ENCODE peak calls at places on chromosomes 13 and 19, in four cellular contexts. A is K562, B is HepG2, U is GM12878. D is an unnamed sample.

GRCh38 chr13:73061478-73062275 is 2.9 kb downstream of the KLF5 start:
- DNase-seq in A (no peak), B (no peak), U (no peak), D (no peak)

GRCh38 chr19:1324792-1325567 is 39.3 kb downstream of the EFNA2 start:
- DNase-seq in A (peak; percentile 80), B (peak; percentile 82), U (no peak), D (peak; percentile 72)

GRCh38 chr19:34225659-34226015 is 28.7 kb upstream of the GARRE1 start:
- DNase-seq in A (no peak), B (no peak), U (no peak), D (no peak)

GRCh38 chr19:54415208-54415900 is at the start of gene TTYH1:
- DNase-seq in A (peak; percentile 69), B (no peak), U (no peak), D (peak; percentile 85)

GRCh38 chr19:35055715-35056179 is 14.2 kb downstream of the HPN start:
- DNase-seq in A (peak; percentile 46), B (no peak), U (no peak), D (no peak)

GRCh38 chr19:6539514-6539913 is 8.7 kb downstream of the TNFSF9 start:
- DNase-seq in A (no peak), B (no peak), U (no peak), D (no peak)

GRCh38 chr19:55585658-55586339 is 5.2 kb upstream of the ZNF579 start:
- DNase-seq in A (no peak), B (peak; percentile 76), U (no peak), D (no peak)

GRCh38 chr13:42071667-42072419 is 23.4 kb downstream of the DGKH start:
- DNase-seq in A (peak; percentile 14), B (no peak), U (no peak), D (no peak)

GRCh38 chr13:76667551-76667950 is 218.7 kb downstream of the KCTD12 start:
- DNase-seq in A (no peak), B (no peak), U (no peak), D (no peak)

GRCh38 chr13:35785563-35786327 is 309.3 kb upstream of the MAB21L1 start:
- DNase-seq in A (no peak), B (no peak), U (no peak), D (no peak)

GRCh38 chr19:33280351-33280921 is 21.9 kb downstream of the CEBPA start:
- DNase-seq in A (no peak), B (no peak), U (peak; percentile 86), D (no peak)

GRCh38 chr13:73223372-73223781 is 164.6 kb downstream of the KLF5 start:
- DNase-seq in A (no peak), B (no peak), U (peak; percentile 34), D (no peak)

GRCh38 chr19:32351807-32352630 is 6.6 kb downstream of the ZNF507 start:
- DNase-seq in A (no peak), B (no peak), U (no peak), D (no peak)

GRCh38 chr13:32846020-32846451 is 170.2 kb upstream of the KL start:
- DNase-seq in A (no peak), B (no peak), U (no peak), D (no peak)

GRCh38 chr19:36258028-36258875 is 43.3 kb downstream of the ZNF146 start:
- DNase-seq in A (no peak), B (no peak), U (no peak), D (no peak)

GRCh38 chr19:19502281-19502680 is 13.1 kb downstream of the TSSK6 start:
- DNase-seq in A (no peak), B (no peak), U (no peak), D (no peak)

GRCh38 chr19:40721936-40722661 is 5.2 kb downstream of the ITPKC start:
- DNase-seq in A (no peak), B (no peak), U (no peak), D (no peak)

GRCh38 chr13:105925496-105925895 is 610.0 kb downstream of the EFNB2 start:
- DNase-seq in A (no peak), B (no peak), U (no peak), D (no peak)

GRCh38 chr13:37715606-37716015 is 117.0 kb upstream of the POSTN start:
- DNase-seq in A (no peak), B (no peak), U (no peak), D (no peak)

GRCh38 chr19:3193256-3194062 is 7.7 kb downstream of the NCLN start:
- DNase-seq in A (peak; percentile 53), B (no peak), U (no peak), D (no peak)

GRCh38 chr13:114124921-114125320 is 7.5 kb downstream of the RASA3 start:
- DNase-seq in A (no peak), B (no peak), U (no peak), D (no peak)

GRCh38 chr19:3363841-3364500 is 2.4 kb upstream of the NFIC start:
- DNase-seq in A (no peak), B (no peak), U (no peak), D (no peak)

GRCh38 chr13:39957868-39958676 is 302.6 kb downstream of the COG6 start:
- DNase-seq in A (no peak), B (no peak), U (no peak), D (no peak)

GRCh38 chr19:29247051-29247450 is 34.1 kb upstream of the UQCRFS1 start:
- DNase-seq in A (no peak), B (no peak), U (no peak), D (no peak)

GRCh38 chr19:29248332-29248844 is 35.4 kb upstream of the UQCRFS1 start:
- DNase-seq in A (no peak), B (no peak), U (no peak), D (no peak)

GRCh38 chr19:29247912-29248311 is 35.0 kb upstream of the UQCRFS1 start:
- DNase-seq in A (no peak), B (no peak), U (no peak), D (no peak)

GRCh38 chr19:29241324-29241723 is 28.4 kb upstream of the UQCRFS1 start:
- DNase-seq in A (no peak), B (no peak), U (no peak), D (no peak)

GRCh38 chr19:29245221-29245620 is 32.3 kb upstream of the UQCRFS1 start:
- DNase-seq in A (no peak), B (no peak), U (no peak), D (no peak)
- TF ChIP-seq SP1 in A (no peak), B (no peak), U (no peak), D (no peak)

DNA sequence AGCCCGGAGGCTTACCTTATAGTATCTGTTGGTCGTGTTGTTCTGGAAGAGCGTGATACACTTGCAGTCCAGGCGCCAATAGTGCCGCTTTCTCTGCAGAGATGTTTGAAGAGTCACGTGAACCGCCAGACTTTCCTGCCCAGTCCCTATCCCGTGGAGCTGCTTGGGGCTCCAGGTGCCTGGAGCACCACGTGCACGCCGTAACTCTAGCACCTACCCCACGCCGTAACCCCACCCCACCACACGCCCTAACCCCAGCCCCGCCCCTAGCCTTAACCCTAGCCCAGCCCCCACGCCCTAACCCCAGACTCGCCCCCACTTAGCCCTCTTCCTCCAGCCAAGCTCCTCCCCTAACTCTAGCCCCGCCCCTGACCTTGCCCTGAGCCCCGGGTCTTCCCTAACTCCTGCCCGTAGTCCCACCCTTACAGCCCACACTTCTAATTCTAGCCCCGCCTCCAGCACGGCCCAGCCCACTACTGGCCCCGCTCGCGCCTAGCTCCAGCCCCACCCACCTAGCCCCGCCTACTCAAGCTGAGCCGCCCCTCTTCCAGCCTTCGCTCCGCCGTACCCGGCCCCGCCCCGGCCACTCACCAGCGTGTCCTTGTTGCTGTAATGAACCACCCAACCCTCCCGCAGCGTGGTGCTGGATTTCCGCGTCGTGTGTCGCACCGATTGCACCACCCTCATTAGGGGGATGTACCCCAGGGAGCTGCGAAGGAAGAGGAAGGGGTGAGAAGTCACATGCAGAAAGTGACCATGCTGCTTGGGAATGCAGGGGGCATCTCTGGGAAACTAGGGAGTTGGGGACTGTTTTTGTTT is 19.6 kb downstream of the PRKD2 start:
- DNase-seq in A (peak; percentile 100), B (no peak), U (no peak), D (peak; percentile 98)
- TF ChIP-seq FOXM1 in A (no peak), B (no peak), U (no peak), D (no peak)

DNA sequence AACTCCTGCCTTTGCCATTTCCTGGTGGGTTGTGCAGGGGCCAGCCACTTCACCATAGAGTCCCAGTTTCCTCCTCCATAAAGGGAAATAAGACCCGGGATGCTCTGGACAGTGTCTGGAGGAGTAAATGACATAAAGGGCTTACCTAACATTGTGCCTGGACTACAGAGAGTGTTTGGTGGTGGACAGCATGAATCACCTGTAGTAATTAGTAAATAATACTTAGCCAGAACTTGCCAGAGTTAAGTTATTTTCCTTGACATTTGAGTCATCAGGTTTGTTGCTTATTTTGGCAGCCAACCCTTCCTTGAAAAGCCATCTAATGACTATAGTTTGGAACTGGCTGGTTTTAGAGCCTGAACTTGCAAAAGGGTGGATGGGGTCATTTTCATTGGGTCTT is 159.2 kb downstream of the SLC7A1 start:
- DNase-seq in A (no peak), B (no peak), U (no peak), D (no peak)
- TF ChIP-seq SP1 in A (no peak), B (no peak), U (no peak), D (no peak)

DNA sequence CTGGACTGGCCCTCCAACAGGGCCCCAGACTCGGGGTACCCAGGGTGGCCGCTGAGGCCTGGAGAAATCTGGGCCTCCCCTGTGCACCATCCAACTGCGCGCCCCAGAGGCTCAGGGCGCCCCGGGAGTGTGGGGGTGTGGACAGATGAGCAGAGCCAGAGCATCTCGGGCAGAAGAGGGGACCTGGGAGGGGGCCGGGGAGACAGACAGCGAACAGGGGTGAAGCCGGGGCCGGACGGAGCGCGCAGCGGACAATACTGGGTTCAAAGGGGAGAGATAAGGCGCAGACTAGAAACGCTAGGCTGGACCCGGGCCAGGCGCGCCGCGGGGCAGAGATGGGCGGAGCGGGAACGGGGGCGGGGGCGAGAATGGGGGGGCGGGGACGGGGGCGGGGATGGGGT is 460 bp upstream of the CERS4 start:
- DNase-seq in A (peak; percentile 89), B (no peak), U (no peak), D (no peak)
- TF ChIP-seq FOXM1 in A (no peak), B (no peak), U (no peak), D (no peak)

DNA sequence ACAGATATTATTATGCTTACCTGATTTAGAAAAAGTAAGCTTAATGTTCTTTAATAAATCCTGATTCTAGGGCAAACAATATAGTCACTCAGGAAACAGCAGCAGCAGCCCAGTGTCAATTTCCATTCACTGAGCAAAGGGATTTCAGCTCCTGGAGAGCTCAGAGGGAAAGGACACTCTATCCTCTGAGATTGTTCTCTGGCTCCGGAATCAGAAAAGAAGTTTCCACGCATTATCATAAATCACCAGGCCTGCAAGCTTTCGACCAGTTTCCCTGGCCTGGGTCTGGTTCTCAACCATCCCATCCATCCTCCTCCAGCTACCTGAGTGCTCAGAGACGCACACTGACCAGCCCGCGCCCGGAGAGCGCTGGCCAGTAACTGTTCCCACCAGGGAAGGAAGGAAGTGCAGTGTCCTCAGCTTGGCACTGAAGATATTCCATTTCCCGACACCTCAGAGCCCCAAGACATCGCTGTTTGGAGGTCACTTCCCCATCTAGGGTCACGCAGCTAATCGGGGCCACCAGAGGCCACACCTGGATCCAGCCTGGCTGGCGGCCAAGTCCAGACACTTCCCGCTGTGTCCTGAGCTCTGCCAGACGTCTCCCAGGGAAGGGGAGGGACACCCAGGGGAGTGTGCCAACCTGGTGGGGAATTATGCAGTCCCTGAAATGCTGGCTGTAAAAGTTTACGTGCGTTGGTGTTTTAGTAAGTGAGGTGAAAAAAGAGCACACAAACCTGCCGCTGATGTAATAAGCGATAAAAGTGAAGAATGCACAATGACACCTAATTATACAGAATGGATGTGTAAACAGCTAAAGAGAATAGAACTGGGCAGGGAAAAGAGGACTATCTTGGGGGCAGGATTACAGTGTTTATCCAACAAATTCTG is 29.1 kb downstream of the EPS15L1 start:
- DNase-seq in A (no peak), B (no peak), U (no peak), D (no peak)
- TF ChIP-seq SP1 in A (no peak), B (no peak), U (no peak), D (no peak)

GRCh38 chr13:94987869-94988268 is 275.5 kb upstream of the SOX21 start:
- DNase-seq in A (no peak), B (no peak), U (no peak), D (no peak)
- TF ChIP-seq FOXM1 in A (no peak), B (no peak), U (no peak), D (no peak)